ENCODE peak calls at places on chromosome 4, in nine cellular contexts. M is Peyer's patch, C is Caco-2, Z is endothelial cell of umbilical vein, O is neural crest cell, S is spleen, N is lower leg skin, L is GM10248, U is left lung. W is an unnamed sample.
A peak's percentile ranks its signal among the peaks of the same experiment; 100 is the strongest.

GRCh38 chr4:7001271-7001670 is 41.9 kb upstream of the TADA2B start:
- DNase-seq in M (no peak), C (no peak), Z (no peak), O (no peak), S (no peak), N (no peak), L (no peak), U (no peak), W (no peak)

GRCh38 chr4:159353422-159354116 is 250.7 kb downstream of the RAPGEF2 start:
- DNase-seq in M (no peak), C (no peak), Z (no peak), O (no peak), S (no peak), N (no peak), L (no peak), U (no peak), W (no peak)

GRCh38 chr4:133866328-133866699 is 335.3 kb downstream of the PABPC4L start:
- DNase-seq in M (no peak), C (no peak), Z (no peak), O (no peak), S (no peak), N (no peak), L (no peak), U (no peak), W (no peak)

GRCh38 chr4:21512351-21512750 is 436.2 kb downstream of the KCNIP4 start:
- DNase-seq in M (no peak), C (no peak), Z (peak; percentile 71), O (peak; percentile 3), S (no peak), N (no peak), L (no peak), U (no peak), W (no peak)

GRCh38 chr4:24195976-24196736 is 306.3 kb upstream of the PPARGC1A start:
- DNase-seq in M (no peak), C (no peak), Z (no peak), O (no peak), S (no peak), N (no peak), L (no peak), U (no peak), W (no peak)

GRCh38 chr4:119103263-119103662 is 32.4 kb upstream of the MYOZ2 start:
- DNase-seq in M (peak; percentile 51), C (no peak), Z (peak; percentile 93), O (no peak), S (no peak), N (no peak), L (no peak), U (no peak), W (no peak)

GRCh38 chr4:102868782-102869568 is at the start of gene CISD2:
- DNase-seq in M (peak; percentile 96), C (peak; percentile 93), Z (peak; percentile 94), O (peak; percentile 85), S (peak; percentile 99), N (peak; percentile 90), L (peak; percentile 91), U (peak; percentile 99), W (peak; percentile 91)

GRCh38 chr4:98546910-98547544 is 111.4 kb downstream of the TSPAN5 start:
- DNase-seq in M (no peak), C (no peak), Z (peak; percentile 59), O (no peak), S (no peak), N (no peak), L (no peak), U (no peak), W (no peak)

GRCh38 chr4:1600211-1600780 is 83.8 kb downstream of the FAM53A start:
- DNase-seq in M (no peak), C (no peak), Z (no peak), O (no peak), S (no peak), N (no peak), L (no peak), U (peak; percentile 60), W (no peak)

GRCh38 chr4:173420324-173420752 is 21.4 kb upstream of the SCRG1 start:
- DNase-seq in M (no peak), C (no peak), Z (peak; percentile 49), O (no peak), S (no peak), N (no peak), L (peak; percentile 24), U (no peak), W (no peak)

GRCh38 chr4:23788460-23788859 is 101.4 kb downstream of the PPARGC1A start:
- DNase-seq in M (peak; percentile 84), C (no peak), Z (no peak), O (no peak), S (no peak), N (no peak), L (no peak), U (no peak), W (no peak)

GRCh38 chr4:25818293-25819240 is 44.2 kb downstream of the SEL1L3 start:
- DNase-seq in M (no peak), C (no peak), Z (no peak), O (no peak), S (no peak), N (no peak), L (no peak), U (no peak), W (no peak)

GRCh38 chr4:20319785-20320184 is 68.1 kb downstream of the SLIT2 start:
- DNase-seq in M (no peak), C (no peak), Z (no peak), O (no peak), S (no peak), N (no peak), L (no peak), U (no peak), W (no peak)

GRCh38 chr4:143337600-143338287 is 1.1 kb downstream of the GAB1 start:
- DNase-seq in M (peak; percentile 81), C (peak; percentile 64), Z (no peak), O (peak; percentile 15), S (no peak), N (no peak), L (no peak), U (peak; percentile 76), W (no peak)

GRCh38 chr4:143335979-143336827 is 473 bp upstream of the GAB1 start:
- DNase-seq in M (peak; percentile 90), C (peak; percentile 91), Z (peak; percentile 93), O (peak; percentile 81), S (peak; percentile 95), N (peak; percentile 82), L (peak; percentile 64), U (peak; percentile 96), W (peak; percentile 67)

GRCh38 chr4:143339497-143339896 is 2.8 kb downstream of the GAB1 start:
- DNase-seq in M (no peak), C (no peak), Z (no peak), O (no peak), S (no peak), N (no peak), L (no peak), U (no peak), W (no peak)

GRCh38 chr4:143338313-143338712 is 1.6 kb downstream of the GAB1 start:
- DNase-seq in M (no peak), C (no peak), Z (no peak), O (no peak), S (no peak), N (no peak), L (no peak), U (no peak), W (no peak)

DNA sequence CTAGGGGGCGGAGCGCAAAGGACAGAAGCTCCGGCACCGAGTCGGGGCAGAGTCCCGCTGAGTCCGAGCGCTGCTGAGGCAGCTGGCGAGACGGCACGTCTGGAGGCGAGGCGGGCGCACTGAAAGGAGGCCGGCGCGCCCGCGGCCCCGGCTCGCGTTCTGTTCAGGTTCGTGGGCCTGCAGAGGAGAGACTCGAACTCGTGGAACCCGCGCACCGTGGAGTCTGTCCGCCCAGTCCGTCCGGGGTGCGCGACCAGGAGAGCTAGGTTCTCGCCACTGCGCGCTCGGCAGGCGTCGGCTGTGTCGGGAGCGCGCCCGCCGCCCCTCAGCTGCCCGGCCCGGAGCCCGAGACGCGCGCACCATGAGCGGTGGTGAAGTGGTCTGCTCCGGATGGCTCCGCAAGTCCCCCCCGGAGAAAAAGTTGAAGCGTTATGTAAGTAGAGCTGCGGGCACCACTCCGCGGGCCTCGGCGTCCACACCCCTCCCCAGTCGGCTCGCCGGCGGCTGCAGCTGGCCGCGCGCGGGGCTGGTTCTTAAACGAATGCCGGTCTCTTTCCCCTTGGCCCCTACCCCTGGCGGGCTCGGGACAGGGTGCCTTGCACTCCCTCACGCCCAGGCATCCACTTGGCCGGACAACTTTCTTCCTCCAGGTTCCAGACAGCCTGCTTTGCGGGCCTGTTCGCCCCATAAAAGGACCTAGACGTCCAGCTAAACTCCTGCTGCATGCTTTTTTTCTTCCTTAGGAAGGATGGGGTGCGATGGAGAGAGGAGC is at the start of gene GAB1:
- DNase-seq in M (peak; percentile 92), C (peak; percentile 85), Z (peak; percentile 79), O (peak; percentile 66), S (peak; percentile 94), N (peak; percentile 59), L (peak; percentile 76), U (peak; percentile 93), W (no peak)
- TF ChIP-seq CTCF in M (peak; percentile 40), C (no peak), Z (no peak), O (peak; percentile 48), S (no peak), N (no peak), L (peak; percentile 34), U (no peak), W (no peak)

GRCh38 chr4:188372856-188373255 is 233.6 kb downstream of the TRIML1 start:
- DNase-seq in M (no peak), C (peak; percentile 90), Z (no peak), O (no peak), S (no peak), N (no peak), L (no peak), U (no peak), W (no peak)
- TF ChIP-seq CTCF in M (no peak), C (peak; percentile 83), Z (no peak), O (no peak), S (no peak), N (no peak), L (no peak), U (no peak), W (no peak)

DNA sequence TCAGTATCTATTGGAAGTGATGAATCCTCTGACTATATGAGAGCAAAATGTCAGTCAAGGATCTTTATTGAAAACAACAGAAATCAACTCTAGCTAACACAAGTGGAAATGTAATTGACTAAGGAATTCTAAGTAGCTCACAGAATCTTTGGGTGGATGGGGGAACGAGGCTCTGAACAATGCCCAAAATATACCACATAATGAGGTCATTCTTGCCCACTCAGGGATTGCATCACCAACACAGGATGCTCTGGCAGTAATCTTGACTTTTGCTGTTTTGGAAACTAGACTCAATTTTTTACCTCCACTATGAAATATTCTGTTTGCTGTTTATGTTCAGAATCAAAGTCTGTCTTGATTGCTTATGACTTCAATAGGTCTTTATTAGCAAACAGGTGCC is 127.4 kb upstream of the UNC5C start:
- DNase-seq in M (no peak), C (no peak), Z (no peak), O (no peak), S (no peak), N (no peak), L (no peak), U (no peak), W (no peak)
- TF ChIP-seq CTCF in M (no peak), C (no peak), Z (no peak), O (no peak), S (no peak), N (no peak), L (no peak), U (no peak), W (no peak)

DNA sequence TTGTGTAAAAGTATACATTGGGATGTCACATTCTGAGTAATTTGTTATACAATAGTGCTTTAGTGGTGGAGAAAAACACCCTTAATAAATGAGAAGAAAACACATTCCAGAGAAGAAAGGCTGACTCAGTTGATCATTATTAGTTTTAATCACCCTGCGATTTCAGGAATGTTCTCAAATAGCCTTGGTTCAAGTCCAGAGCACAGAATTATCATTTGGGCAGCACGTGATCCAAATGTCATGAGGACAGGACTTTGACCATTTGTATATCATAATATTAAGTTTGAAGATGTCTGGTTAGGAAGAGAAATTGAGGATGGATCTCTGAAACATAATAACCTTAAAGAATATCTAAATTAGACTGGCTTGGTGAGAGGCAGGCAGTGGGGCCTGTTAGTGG is 1434.3 kb upstream of the TENM3 start:
- DNase-seq in M (no peak), C (no peak), Z (no peak), O (no peak), S (no peak), N (no peak), L (no peak), U (no peak), W (no peak)
- TF ChIP-seq CTCF in M (no peak), C (no peak), Z (no peak), O (no peak), S (no peak), N (no peak), L (no peak), U (no peak), W (no peak)